ENCODE peak calls at places on chromosomes 12 and 14, in nine cellular contexts. U is upper lobe of right lung; S is CD8-positive, alpha-beta memory T cell; V is fibroblast of lung; N is effector memory CD4-positive, alpha-beta T cell; Q is GM23338; L is lower lobe of right lung; Y is uterus; X is neural progenitor cell. B is an unnamed sample.

GRCh38 chr12:82609234-82609914 is 77.3 kb upstream of the TMTC2 start:
- DNase-seq in U (no peak), S (no peak), Q (no peak), X (no peak), N (no peak), Y (no peak), V (no peak), L (no peak), B (no peak)

GRCh38 chr12:207804-208203 is 6.2 kb downstream of the SLC6A12 start:
- DNase-seq in U (no peak), V (no peak), S (no peak), X (no peak), L (no peak), Y (no peak), N (no peak), Q (no peak), B (peak; percentile 43)

GRCh38 chr12:27177716-27178115 is 66.4 kb upstream of the STK38L start:
- DNase-seq in U (no peak), Q (no peak), L (no peak), S (no peak), V (peak; percentile 94), Y (no peak), X (no peak), N (no peak), B (no peak)

GRCh38 chr14:31059152-31059924 is 33.2 kb upstream of the STRN3 start:
- DNase-seq in Y (peak; percentile 58), X (peak; percentile 37), S (no peak), L (no peak), Q (peak; percentile 34), N (no peak), V (peak; percentile 94), U (no peak), B (peak; percentile 54)

GRCh38 chr14:30243805-30244204 is 315.2 kb upstream of the G2E3 start:
- DNase-seq in S (no peak), X (no peak), L (no peak), N (no peak), Y (no peak), U (no peak), Q (no peak), V (peak; percentile 64), B (no peak)

GRCh38 chr12:83197483-83197914 is 510.8 kb downstream of the TMTC2 start:
- DNase-seq in U (no peak), L (no peak), Y (no peak), V (no peak), N (no peak), Q (peak; percentile 78), S (no peak), X (peak; percentile 13), B (no peak)

GRCh38 chr14:22848391-22849164 is 12.2 kb downstream of the MMP14 start:
- DNase-seq in V (peak; percentile 89), Y (peak; percentile 91), N (no peak), X (peak; percentile 23), L (peak; percentile 58), U (peak; percentile 69), S (no peak), Q (peak; percentile 48), B (peak; percentile 93)

GRCh38 chr14:103136388-103137271 is 13.4 kb downstream of the TNFAIP2 start:
- DNase-seq in Y (peak; percentile 69), V (peak; percentile 64), U (no peak), X (peak; percentile 64), N (no peak), L (peak; percentile 64), S (no peak), Q (peak; percentile 84), B (no peak)

GRCh38 chr12:115657081-115658013 is 620.1 kb downstream of the MED13L start:
- DNase-seq in S (no peak), L (no peak), X (no peak), V (no peak), U (no peak), Y (no peak), Q (no peak), N (no peak), B (no peak)

GRCh38 chr12:108621161-108621560 is 12.5 kb downstream of the SELPLG start:
- DNase-seq in S (no peak), X (no peak), Y (no peak), U (no peak), L (no peak), V (no peak), N (no peak), Q (no peak), B (no peak)

GRCh38 chr12:98820005-98820404 is 174.9 kb downstream of the APAF1 start:
- DNase-seq in Y (no peak), L (no peak), X (peak; percentile 54), Q (peak; percentile 61), V (peak; percentile 45), S (no peak), U (no peak), N (no peak), B (no peak)

GRCh38 chr12:24561411-24561871 is 387.5 kb downstream of the BCAT1 start:
- DNase-seq in N (no peak), Y (no peak), V (peak; percentile 71), Q (peak; percentile 76), L (no peak), X (peak; percentile 56), U (no peak), S (no peak), B (peak; percentile 22)

GRCh38 chr12:104662908-104663307 is 206.2 kb downstream of the CHST11 start:
- DNase-seq in U (no peak), V (no peak), L (no peak), Q (no peak), N (no peak), S (no peak), X (no peak), Y (no peak), B (no peak)

DNA sequence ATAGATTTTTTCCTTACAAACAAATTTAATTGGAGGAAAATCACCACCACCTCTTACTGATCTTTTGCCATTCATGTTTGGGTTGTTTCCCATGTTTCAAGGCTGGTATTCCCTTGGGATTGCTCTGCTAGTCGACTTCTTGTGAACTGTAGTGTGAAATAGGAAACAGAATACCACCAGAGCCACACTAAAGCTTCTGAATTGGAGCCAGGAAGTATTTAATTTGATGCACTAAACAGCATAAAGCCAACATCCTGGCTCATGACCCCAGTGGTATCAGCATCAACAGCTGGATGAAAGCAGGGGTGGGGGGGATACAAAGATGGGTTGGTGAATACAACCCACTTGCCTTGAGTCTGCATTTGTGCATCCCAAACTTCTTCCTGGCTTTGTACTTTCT is 127.5 kb downstream of the TBC1D30 start:
- DNase-seq in N (no peak), L (no peak), Q (no peak), V (no peak), S (no peak), X (no peak), U (no peak), Y (no peak), B (no peak)
- H3K27me3 ChIP-seq in N (no peaks in the 10 kb centered on the region), L (no peaks in the 10 kb centered on the region), Q (no peaks in the 10 kb centered on the region), V (peaks cover 2% of the 10 kb centered on the region), S (no peaks in the 10 kb centered on the region), X (no peaks in the 10 kb centered on the region), U (no peaks in the 10 kb centered on the region), Y (no peaks in the 10 kb centered on the region), B (no peaks in the 10 kb centered on the region)

GRCh38 chr14:101789222-101789621 is 27.7 kb downstream of the PPP2R5C start:
- DNase-seq in V (no peak), X (no peak), Q (no peak), Y (no peak), U (no peak), L (no peak), N (no peak), S (no peak), B (no peak)

GRCh38 chr14:101791919-101792572 is 30.5 kb downstream of the PPP2R5C start:
- DNase-seq in N (no peak), V (peak; percentile 61), S (no peak), X (no peak), U (no peak), Y (no peak), L (no peak), Q (no peak), B (no peak)

GRCh38 chr14:101784631-101785030 is 23.1 kb downstream of the PPP2R5C start:
- DNase-seq in L (no peak), S (no peak), Q (no peak), U (no peak), N (no peak), Y (no peak), X (no peak), V (no peak), B (no peak)

GRCh38 chr14:101788016-101788695 is 26.6 kb downstream of the PPP2R5C start:
- DNase-seq in V (no peak), L (no peak), Y (no peak), Q (no peak), S (no peak), U (no peak), X (no peak), N (no peak), B (no peak)

GRCh38 chr14:101790232-101790631 is 28.7 kb downstream of the PPP2R5C start:
- DNase-seq in L (no peak), Q (no peak), U (no peak), S (no peak), V (no peak), N (no peak), X (no peak), Y (no peak), B (no peak)
- H3K4me1 ChIP-seq in L (peaks cover 16% of the 10 kb centered on the region), Q (no peaks in the 10 kb centered on the region), U (peaks cover 3% of the 10 kb centered on the region), S (peaks cover 7% of the 10 kb centered on the region), V (peaks cover 3% of the 10 kb centered on the region), N (peaks cover 4% of the 10 kb centered on the region), X (no peaks in the 10 kb centered on the region), Y (no peaks in the 10 kb centered on the region), B (no peaks in the 10 kb centered on the region)

GRCh38 chr12:7555752-7556151 is 52.2 kb upstream of the CD163 start:
- DNase-seq in S (no peak), Y (no peak), X (no peak), U (no peak), L (no peak), Q (peak; percentile 7), N (no peak), V (peak; percentile 8), B (no peak)

DNA sequence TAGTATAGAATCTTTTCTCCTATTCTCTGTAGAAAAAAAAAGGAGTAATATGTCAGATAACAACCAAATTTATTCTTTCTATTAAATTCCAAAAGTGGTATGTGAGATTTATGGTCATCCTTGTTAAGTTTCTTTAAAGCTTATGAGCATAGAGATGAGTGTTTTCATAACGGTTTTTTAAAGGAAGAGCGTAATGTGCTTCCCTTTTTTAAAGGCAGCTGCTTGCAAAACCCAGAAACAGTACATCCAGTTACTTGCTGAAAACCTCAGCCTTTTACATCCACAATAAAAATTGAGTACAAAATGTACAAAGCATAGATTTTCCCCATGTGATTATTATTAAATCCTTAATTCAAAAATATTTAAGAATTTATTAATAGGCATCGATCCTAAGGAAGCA is 53.6 kb upstream of the CD163 start:
- DNase-seq in L (no peak), Y (no peak), S (no peak), N (no peak), V (no peak), U (no peak), Q (no peak), X (no peak), B (no peak)
- H3K27ac ChIP-seq in L (peak overlapping the region; percentile 54), Y (no peak overlapping the region), S (no peak overlapping the region), N (no peak overlapping the region), V (no peak overlapping the region), U (peak overlapping the region; percentile 65), Q (no peak overlapping the region), X (no peak overlapping the region), B (no peak overlapping the region)

DNA sequence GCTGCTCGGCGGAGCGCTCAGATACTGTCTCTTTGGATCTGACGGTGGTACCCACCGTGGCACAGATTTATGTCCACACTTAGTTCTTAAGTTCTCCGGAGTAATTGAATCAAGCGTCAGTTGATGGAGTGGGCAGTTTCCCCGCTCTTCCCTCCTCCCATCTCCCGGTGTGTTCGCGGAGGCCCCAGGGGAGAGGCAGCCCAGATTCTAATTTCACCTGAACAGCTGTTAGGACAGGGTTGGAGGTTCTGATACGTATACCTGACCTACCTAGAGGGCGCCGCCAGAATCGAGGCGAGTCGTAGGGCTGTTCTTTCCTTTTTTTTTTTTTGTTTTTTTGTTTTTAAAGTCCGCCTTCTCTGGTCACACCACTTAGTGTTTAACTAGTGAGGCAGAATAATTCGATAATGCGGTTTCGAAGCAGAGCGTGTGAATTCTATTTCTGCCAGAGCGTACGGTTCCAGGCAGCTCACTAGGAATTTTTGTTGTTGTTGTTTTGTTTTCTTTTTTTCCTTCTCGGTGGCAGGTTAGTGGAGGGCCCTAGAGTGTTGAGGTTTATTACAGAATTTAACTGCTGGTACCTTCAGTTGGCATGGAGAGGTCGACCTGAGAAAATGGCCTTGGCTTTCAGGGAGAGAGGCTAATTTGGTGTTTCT is 22.3 kb upstream of the GNS start:
- DNase-seq in X (peak; percentile 85), Y (no peak), L (peak; percentile 50), V (peak; percentile 6), Q (peak; percentile 53), S (no peak), N (no peak), U (peak; percentile 64), B (no peak)
- H3K27me3 ChIP-seq in X (peaks cover 57% of the 10 kb centered on the region), Y (no peaks in the 10 kb centered on the region), L (peaks cover 6% of the 10 kb centered on the region), V (peaks cover 52% of the 10 kb centered on the region), Q (peaks cover 52% of the 10 kb centered on the region), S (peaks cover 51% of the 10 kb centered on the region), N (peaks cover 26% of the 10 kb centered on the region), U (no peaks in the 10 kb centered on the region), B (no peaks in the 10 kb centered on the region)